ENCODE peak calls at places on chromosomes 13 and 19, in five cellular contexts. M is choroid plexus epithelial cell, N is fibroblast of mammary gland, E is lower leg skin, I is kidney. F is an unnamed sample.

GRCh38 chr13:51765142-51765515 is 38.8 kb downstream of the DHRS12 start:
- DNase-seq in M (no peak), N (no peak), E (no peak), I (no peak), F (no peak)

GRCh38 chr19:5466814-5467291 is 11.6 kb downstream of the ZNRF4 start:
- DNase-seq in M (peak), N (no peak), E (no peak), I (no peak), F (no peak)

GRCh38 chr13:73059460-73060250 is 850 bp downstream of the KLF5 start:
- DNase-seq in M (peak), N (no peak), E (no peak), I (peak), F (no peak)

GRCh38 chr19:37251308-37252229 is 33.6 kb downstream of the ZNF383 start:
- DNase-seq in M (peak), N (peak), E (peak), I (peak), F (peak)

GRCh38 chr13:31756346-31756745 is 17.0 kb downstream of the RXFP2 start:
- DNase-seq in M (peak), N (peak), E (no peak), I (no peak), F (no peak)

GRCh38 chr13:45951724-45952123 is 100.2 kb upstream of the SIAH3 start:
- DNase-seq in M (peak), N (peak), E (no peak), I (no peak), F (no peak)

GRCh38 chr13:99313473-99313872 is 6.3 kb upstream of the GPR183 start:
- DNase-seq in M (no peak), N (no peak), E (no peak), I (no peak), F (no peak)

GRCh38 chr13:29702912-29703351 is 107.4 kb upstream of the SLC7A1 start:
- DNase-seq in M (peak), N (peak), E (peak), I (peak), F (peak)

GRCh38 chr19:45057444-45057843 is 18.6 kb downstream of the CLASRP start:
- DNase-seq in M (no peak), N (no peak), E (no peak), I (no peak), F (no peak)

GRCh38 chr19:6723738-6724137 is 3.3 kb upstream of the C3 start:
- DNase-seq in M (no peak), N (no peak), E (no peak), I (peak), F (no peak)

GRCh38 chr13:60326273-60326672 is 70.7 kb upstream of the TDRD3 start:
- DNase-seq in M (peak), N (no peak), E (no peak), I (no peak), F (no peak)

GRCh38 chr13:75870397-75870801 is 234.3 kb downstream of the LMO7 start:
- DNase-seq in M (peak), N (peak), E (no peak), I (no peak), F (no peak)

GRCh38 chr19:5498817-5499535 is 43.8 kb downstream of the ZNRF4 start:
- DNase-seq in M (no peak), N (no peak), E (no peak), I (no peak), F (no peak)

GRCh38 chr19:3548594-3548993 is 8.8 kb downstream of the MFSD12 start:
- DNase-seq in M (no peak), N (no peak), E (no peak), I (no peak), F (no peak)
- TF ChIP-seq CTCF in M (no peak), N (no peak), E (no peak), I (no peak), F (no peak)

GRCh38 chr19:35126624-35126959 is 8.3 kb downstream of the LGI4 start:
- DNase-seq in M (no peak), N (no peak), E (no peak), I (no peak), F (no peak)
- H3K4me3 ChIP-seq in M (no peak), N (no peak), E (no peak), I (no peak), F (no peak)

DNA sequence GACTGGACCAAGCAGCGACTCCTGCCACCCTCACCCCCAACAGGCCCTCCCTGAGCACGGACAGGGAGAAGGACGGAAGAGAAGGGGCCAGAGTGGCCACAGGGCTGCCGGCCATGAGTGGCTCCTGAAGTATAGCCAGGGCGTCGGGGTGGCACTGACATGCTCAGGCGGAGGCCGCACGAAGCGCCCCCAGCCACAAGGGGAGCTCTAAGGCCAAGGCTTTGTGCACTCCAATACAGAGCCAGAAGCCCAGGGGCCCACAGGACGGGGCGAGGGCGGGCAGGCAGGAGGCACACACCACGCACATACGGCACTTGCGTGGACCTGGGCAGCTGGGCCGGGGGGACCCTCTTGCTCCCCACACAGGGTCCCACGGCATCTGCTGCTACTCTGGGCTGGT is 52.0 kb downstream of the KLF2 start:
- DNase-seq in M (no peak), N (no peak), E (no peak), I (peak), F (no peak)
- TF ChIP-seq CTCF in M (peak), N (no peak), E (no peak), I (peak), F (peak)

DNA sequence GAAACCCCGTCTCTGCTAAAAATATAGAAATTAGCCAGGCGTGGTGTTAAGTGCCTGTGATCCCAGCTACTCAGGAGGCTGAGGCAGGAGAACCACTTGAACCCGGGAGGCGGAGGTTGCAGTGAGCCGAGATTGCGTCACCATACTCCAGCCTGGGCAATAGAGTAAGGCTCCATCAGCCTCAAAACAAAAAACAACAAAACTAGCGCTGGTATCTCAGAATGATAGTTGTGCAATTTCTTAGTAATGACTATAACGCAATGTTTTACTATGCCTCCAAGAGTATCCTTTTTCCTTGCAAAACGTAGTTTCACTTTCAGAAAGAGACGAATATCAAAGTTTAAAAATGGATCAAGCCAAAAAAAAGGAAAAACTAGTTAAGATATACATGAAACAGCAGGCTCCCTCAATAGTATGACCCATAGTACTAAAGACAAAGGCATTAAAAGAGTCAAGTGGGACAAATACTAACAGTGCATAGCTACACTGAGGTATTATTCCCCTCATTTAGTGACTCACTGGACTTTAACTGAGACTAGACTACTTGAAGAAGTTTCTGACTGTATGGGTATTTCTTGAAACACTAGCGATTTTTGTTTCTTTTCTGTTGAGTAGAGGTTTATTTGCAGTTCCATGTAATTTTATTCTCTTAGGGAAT is 10.5 kb upstream of the ITM2B start:
- DNase-seq in M (peak), N (peak), E (no peak), I (no peak), F (no peak)
- H3K4me3 ChIP-seq in M (peak), N (peak), E (no peak), I (peak), F (no peak)

DNA sequence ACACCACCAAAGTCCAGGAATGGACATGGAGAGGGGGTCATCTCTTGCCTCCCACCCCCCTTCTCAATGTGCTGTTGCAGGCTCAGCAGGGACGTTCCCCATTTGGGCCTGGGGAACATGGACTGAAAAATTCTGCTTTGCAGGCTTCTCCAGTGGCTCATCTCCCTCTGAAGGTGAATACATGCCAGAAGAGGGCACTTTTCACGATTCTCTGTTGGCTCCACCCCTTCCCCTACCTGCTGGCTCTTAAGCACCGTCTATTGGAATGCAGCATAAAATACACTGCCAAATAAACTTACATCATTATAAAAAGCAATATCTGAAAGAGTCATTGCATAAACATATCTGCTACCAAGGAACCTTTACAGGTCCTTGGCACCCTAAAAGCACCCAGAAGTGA is 35.7 kb downstream of the NHLRC3 start:
- DNase-seq in M (no peak), N (no peak), E (no peak), I (no peak), F (no peak)
- TF ChIP-seq CTCF in M (no peak), N (no peak), E (no peak), I (no peak), F (no peak)

DNA sequence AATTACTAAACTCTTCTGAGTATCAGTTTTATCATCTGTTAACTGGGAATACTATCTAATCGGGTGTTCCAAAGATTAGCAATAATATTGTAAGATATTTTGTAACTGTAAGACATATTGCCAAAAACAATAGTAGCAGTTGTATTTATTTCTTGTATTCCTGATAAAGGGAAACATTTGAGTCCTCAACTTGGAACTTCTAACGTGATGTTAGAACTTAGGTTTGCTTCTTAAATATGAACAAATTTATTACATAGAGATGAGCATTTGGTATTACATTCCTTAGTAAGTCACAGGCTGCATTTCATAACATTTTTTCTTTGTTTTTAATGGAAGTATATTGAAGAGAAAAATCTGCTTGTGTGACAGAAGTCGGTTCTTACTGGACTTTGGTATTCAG is 225.3 kb downstream of the NALCN start:
- DNase-seq in M (peak), N (no peak), E (no peak), I (no peak), F (no peak)
- H3K4me3 ChIP-seq in M (no peak), N (no peak), E (no peak), I (no peak), F (no peak)

F was measured in astrocyte of the cerebellum.